ENCODE peak calls at places on chromosomes 2 and 18, in four cellular contexts. One of them, this sample, is unnamed.

GRCh38 chr18:49521251-49521650 is 34.2 kb upstream of the C18orf32 start:
- DNase-seq in K562: no peak
- DNase-seq in HepG2: no peak
- DNase-seq in GM12878: no peak
- DNase-seq in this sample: no peak

GRCh38 chr2:218432676-218433365 is 13.9 kb downstream of the VIL1 start:
- DNase-seq in GM12878: no peak
- DNase-seq in K562: no peak
- DNase-seq in HepG2: no peak
- DNase-seq in this sample: no peak

GRCh38 chr2:2527162-2527561 is 196.1 kb upstream of the MYT1L start:
- DNase-seq in K562: no peak
- DNase-seq in HepG2: no peak
- DNase-seq in GM12878: no peak
- DNase-seq in this sample: no peak

GRCh38 chr2:239184968-239185903 is 215.6 kb downstream of the HDAC4 start:
- DNase-seq in GM12878: no peak
- DNase-seq in K562: no peak
- DNase-seq in HepG2: no peak
- DNase-seq in this sample: no peak

GRCh38 chr2:229489016-229489415 is 217.9 kb upstream of the PID1 start:
- DNase-seq in GM12878: no peak
- DNase-seq in HepG2: no peak
- DNase-seq in K562: no peak
- DNase-seq in this sample: no peak

GRCh38 chr18:58668897-58669296 is 2.4 kb upstream of the MALT1 start:
- DNase-seq in GM12878: no peak
- DNase-seq in HepG2: peak
- DNase-seq in K562: no peak
- DNase-seq in this sample: no peak

GRCh38 chr18:60413944-60414547 is 41.5 kb upstream of the MC4R start:
- DNase-seq in K562: no peak
- DNase-seq in GM12878: no peak
- DNase-seq in HepG2: peak
- DNase-seq in this sample: peak

GRCh38 chr18:62324355-62324828 is 718 bp upstream of the TNFRSF11A start:
- DNase-seq in GM12878: no peak
- DNase-seq in HepG2: no peak
- DNase-seq in K562: no peak
- DNase-seq in this sample: no peak

GRCh38 chr2:120768112-120769048 is 32.7 kb downstream of the GLI2 start:
- DNase-seq in HepG2: no peak
- DNase-seq in K562: no peak
- DNase-seq in GM12878: no peak
- DNase-seq in this sample: peak

GRCh38 chr2:69186614-69187013 is 173.6 kb downstream of the ANTXR1 start:
- DNase-seq in GM12878: no peak
- DNase-seq in HepG2: no peak
- DNase-seq in K562: no peak
- DNase-seq in this sample: no peak

GRCh38 chr18:35522130-35522959 is 24.6 kb upstream of the INO80C start:
- DNase-seq in GM12878: no peak
- DNase-seq in K562: no peak
- DNase-seq in HepG2: no peak
- DNase-seq in this sample: no peak

GRCh38 chr2:159230145-159230877 is 56.2 kb downstream of the WDSUB1 start:
- DNase-seq in GM12878: no peak
- DNase-seq in HepG2: no peak
- DNase-seq in K562: no peak
- DNase-seq in this sample: no peak

GRCh38 chr2:27407798-27408491 is 1.4 kb downstream of the PPM1G start:
- DNase-seq in K562: peak
- DNase-seq in GM12878: no peak
- DNase-seq in HepG2: peak
- DNase-seq in this sample: peak

GRCh38 chr2:217270801-217271121 is 410.9 kb upstream of the TNP1 start:
- DNase-seq in HepG2: no peak
- DNase-seq in GM12878: no peak
- DNase-seq in K562: no peak
- DNase-seq in this sample: no peak

GRCh38 chr2:102698369-102699111 is 63.3 kb upstream of the TMEM182 start:
- DNase-seq in K562: peak
- DNase-seq in GM12878: no peak
- DNase-seq in HepG2: no peak
- DNase-seq in this sample: no peak

GRCh38 chr2:165877565-165878550 is 75.7 kb downstream of the TTC21B start:
- DNase-seq in HepG2: no peak
- DNase-seq in GM12878: peak
- DNase-seq in K562: no peak
- DNase-seq in this sample: no peak

GRCh38 chr2:149825473-149825872 is 237.9 kb upstream of the MMADHC start:
- DNase-seq in K562: no peak
- DNase-seq in GM12878: no peak
- DNase-seq in HepG2: no peak
- DNase-seq in this sample: no peak

GRCh38 chr2:190311893-190312634 is 7.6 kb downstream of the HIBCH start:
- DNase-seq in GM12878: no peak
- DNase-seq in HepG2: no peak
- DNase-seq in K562: no peak
- DNase-seq in this sample: no peak

GRCh38 chr2:91839904-91840868 is 3031.0 kb upstream of the TEKT4 start:
- DNase-seq in GM12878: no peak
- DNase-seq in HepG2: no peak
- DNase-seq in K562: no peak
- DNase-seq in this sample: no peak

GRCh38 chr2:1973636-1974035 is 229.3 kb upstream of the PXDN start:
- DNase-seq in K562: no peak
- DNase-seq in GM12878: no peak
- DNase-seq in HepG2: no peak
- DNase-seq in this sample: no peak

GRCh38 chr2:158743899-158744298 is 51.2 kb upstream of the DAPL1 start:
- DNase-seq in K562: no peak
- DNase-seq in HepG2: no peak
- DNase-seq in GM12878: no peak
- DNase-seq in this sample: no peak

GRCh38 chr18:74066018-74066417 is 81.6 kb downstream of the FBXO15 start:
- DNase-seq in HepG2: no peak
- DNase-seq in GM12878: no peak
- DNase-seq in K562: no peak
- DNase-seq in this sample: no peak
- TF ChIP-seq ETV6 in HepG2: no peak
- TF ChIP-seq ETV6 in GM12878: no peak
- TF ChIP-seq ETV6 in K562: no peak
- TF ChIP-seq ETV6 in this sample: no peak

GRCh38 chr2:175366814-175367213 is 185.3 kb upstream of the ATP5MC3 start:
- DNase-seq in GM12878: peak
- DNase-seq in HepG2: peak
- DNase-seq in K562: peak
- DNase-seq in this sample: peak
- TF ChIP-seq ETV6 in GM12878: no peak
- TF ChIP-seq ETV6 in HepG2: no peak
- TF ChIP-seq ETV6 in K562: no peak
- TF ChIP-seq ETV6 in this sample: no peak

GRCh38 chr18:42339324-42339723 is 384.3 kb downstream of the PIK3C3 start:
- DNase-seq in K562: no peak
- DNase-seq in GM12878: no peak
- DNase-seq in HepG2: peak
- DNase-seq in this sample: no peak
- TF ChIP-seq ETV6 in K562: no peak
- TF ChIP-seq ETV6 in GM12878: no peak
- TF ChIP-seq ETV6 in HepG2: no peak
- TF ChIP-seq ETV6 in this sample: no peak

GRCh38 chr2:140630557-140630956 is 1500.3 kb downstream of the LRP1B start:
- DNase-seq in GM12878: no peak
- DNase-seq in HepG2: no peak
- DNase-seq in K562: no peak
- DNase-seq in this sample: no peak

GRCh38 chr2:140624188-140624587 is 1506.6 kb downstream of the LRP1B start:
- DNase-seq in GM12878: no peak
- DNase-seq in K562: no peak
- DNase-seq in HepG2: no peak
- DNase-seq in this sample: no peak

GRCh38 chr2:140621963-140622362 is 1508.9 kb downstream of the LRP1B start:
- DNase-seq in HepG2: no peak
- DNase-seq in GM12878: no peak
- DNase-seq in K562: no peak
- DNase-seq in this sample: no peak

GRCh38 chr2:140627136-140627535 is 1503.7 kb downstream of the LRP1B start:
- DNase-seq in K562: no peak
- DNase-seq in HepG2: no peak
- DNase-seq in GM12878: no peak
- DNase-seq in this sample: no peak
- TF ChIP-seq ETV6 in K562: no peak
- TF ChIP-seq ETV6 in HepG2: no peak
- TF ChIP-seq ETV6 in GM12878: no peak
- TF ChIP-seq ETV6 in this sample: no peak

GRCh38 chr2:122830157-122830556 is 1074.7 kb downstream of the TSN start:
- DNase-seq in GM12878: no peak
- DNase-seq in HepG2: no peak
- DNase-seq in K562: no peak
- DNase-seq in this sample: no peak

GRCh38 chr2:122831644-122832043 is 1076.2 kb downstream of the TSN start:
- DNase-seq in K562: no peak
- DNase-seq in HepG2: no peak
- DNase-seq in GM12878: no peak
- DNase-seq in this sample: no peak
- TF ChIP-seq ETV6 in K562: no peak
- TF ChIP-seq ETV6 in HepG2: no peak
- TF ChIP-seq ETV6 in GM12878: no peak
- TF ChIP-seq ETV6 in this sample: no peak

This sample was measured in WTC11.